ENCODE peak calls at places on chromosomes 5 and 9, in ten cellular contexts. Y is T-helper 22 cell; C is iPS-NIHi11; A is activated T-helper 1 cell treated with Interleukin-2 at 50 U/mL for 16 hours; M is ecto neural progenitor cell; T is stimulated activated CD4-positive, alpha-beta T cell treated with anti-CD3 and anti-CD28 coated beads, Interleukin-15, amount 100 ng/mL, for 24 hours; Z is left cardiac atrium; D is amygdala; Q is left kidney; L is NCI-H345. F is an unnamed sample.

GRCh38 chr5:158431369-158432029 is 572.6 kb upstream of the CLINT1 start:
- DNase-seq in M (no peak), Z (no peak), A (no peak), D (no peak), Y (no peak), T (peak), C (no peak), Q (peak), L (no peak), F (no peak)

GRCh38 chr5:128844354-128844923 is 120.8 kb upstream of the SLC27A6 start:
- DNase-seq in L (no peak), Q (peak), C (peak), A (no peak), Y (no peak), M (no peak), D (no peak), T (no peak), Z (no peak), F (peak)

GRCh38 chr5:558871-559503 is 34.7 kb upstream of the SLC9A3 start:
- DNase-seq in Z (no peak), D (no peak), T (no peak), L (no peak), M (no peak), A (no peak), Q (no peak), Y (no peak), C (no peak), F (no peak)

GRCh38 chr9:82406714-82407113 is 418.1 kb downstream of the SPATA31D1 start:
- DNase-seq in Y (no peak), M (no peak), D (no peak), Z (no peak), A (no peak), L (no peak), T (no peak), Q (peak), C (no peak), F (no peak)

GRCh38 chr5:72248352-72249032 is 71.5 kb downstream of the MRPS27 start:
- DNase-seq in L (no peak), D (no peak), T (no peak), C (peak), M (no peak), A (no peak), Z (peak), Q (no peak), Y (no peak), F (peak)

GRCh38 chr5:171492781-171493180 is 73.3 kb downstream of the FGF18 start:
- DNase-seq in Q (no peak), M (no peak), T (no peak), Z (peak), C (peak), D (no peak), A (no peak), L (no peak), Y (no peak), F (no peak)

GRCh38 chr5:33969572-33970452 is 14.7 kb downstream of the SLC45A2 start:
- DNase-seq in D (no peak), T (no peak), C (peak), L (peak), Z (no peak), Y (no peak), Q (peak), A (no peak), M (peak), F (peak)

GRCh38 chr5:66595877-66596790 is at the start of gene MAST4:
- DNase-seq in A (no peak), C (peak), Z (peak), L (peak), T (peak), Q (peak), D (peak), M (peak), Y (no peak), F (peak)

GRCh38 chr5:170493028-170493820 is 10.6 kb upstream of the KCNIP1 start:
- DNase-seq in Q (no peak), Y (no peak), Z (no peak), D (no peak), M (no peak), L (peak), T (no peak), A (no peak), C (no peak), F (peak)

GRCh38 chr5:169798906-169799660 is 162.0 kb downstream of the DOCK2 start:
- DNase-seq in Y (no peak), A (no peak), Q (no peak), T (no peak), C (no peak), D (no peak), Z (no peak), M (no peak), L (no peak), F (no peak)

GRCh38 chr9:133344071-133344470 is 3.9 kb downstream of the MED22 start:
- DNase-seq in A (no peak), L (no peak), Z (no peak), C (no peak), M (no peak), Q (no peak), T (no peak), D (no peak), Y (no peak), F (no peak)

GRCh38 chr5:21067724-21068123 is 1079.7 kb upstream of the CDH18 start:
- DNase-seq in Z (no peak), C (no peak), D (no peak), Q (no peak), M (no peak), L (no peak), Y (no peak), T (no peak), A (no peak), F (no peak)

GRCh38 chr5:143051244-143052058 is 281.3 kb downstream of the ARHGAP26 start:
- DNase-seq in L (peak), Z (no peak), C (peak), T (no peak), Y (no peak), Q (peak), A (no peak), M (no peak), D (no peak), F (peak)

GRCh38 chr5:134550271-134551214 is 25.1 kb downstream of the JADE2 start:
- DNase-seq in Q (no peak), D (no peak), Z (no peak), Y (no peak), C (no peak), T (no peak), A (no peak), M (no peak), L (no peak), F (no peak)

GRCh38 chr9:136826188-136826541 is 16.1 kb upstream of the AJM1 start:
- DNase-seq in A (no peak), T (no peak), L (no peak), Y (no peak), Q (no peak), D (no peak), Z (no peak), M (no peak), C (no peak), F (no peak)

GRCh38 chr5:177357459-177358332 is at the start of gene RGS14:
- DNase-seq in Q (no peak), C (no peak), Z (no peak), L (peak), T (peak), A (peak), D (no peak), M (no peak), Y (peak), F (no peak)

GRCh38 chr5:80659111-80659510 is 4.3 kb upstream of the DHFR start:
- DNase-seq in D (no peak), M (no peak), Q (no peak), L (no peak), Z (no peak), A (no peak), T (no peak), C (no peak), Y (no peak), F (no peak)

GRCh38 chr5:172274951-172275753 is 8.4 kb downstream of the UBTD2 start:
- DNase-seq in Z (no peak), Y (peak), Q (no peak), L (no peak), T (peak), D (no peak), M (no peak), A (peak), C (no peak), F (peak)

GRCh38 chr9:127721391-127721821 is 5.5 kb downstream of the TTC16 start:
- DNase-seq in Y (no peak), M (no peak), L (peak), Z (no peak), A (no peak), D (no peak), T (no peak), C (peak), Q (peak), F (no peak)

GRCh38 chr9:104984121-104984520 is 56.2 kb upstream of the ABCA1 start:
- DNase-seq in C (no peak), A (no peak), M (no peak), Q (no peak), L (no peak), T (no peak), Z (no peak), D (no peak), Y (no peak), F (no peak)

GRCh38 chr5:83509535-83509934 is 38.0 kb downstream of the VCAN start:
- DNase-seq in L (peak), Q (peak), D (no peak), M (no peak), Y (no peak), C (peak), Z (peak), T (no peak), A (no peak), F (peak)

F was measured in kidney glomerular epithelial cell.